ENCODE peak calls at places on chromosomes 3 and 15, in eight cellular contexts. One of them, this sample, is unnamed.

GRCh38 chr15:42084465-42085235 is 9.7 kb downstream of the PLA2G4D start:
- DNase-seq in spleen: peak; percentile 90
- DNase-seq in body of pancreas: peak; percentile 75
- DNase-seq in adrenal gland: peak; percentile 67
- DNase-seq in uterus: peak; percentile 32
- DNase-seq in endothelial cell of umbilical vein: peak; percentile 64
- DNase-seq in tibial artery: no peak
- DNase-seq in left ventricle myocardium inferior: peak; percentile 54
- DNase-seq in this sample: peak; percentile 77

GRCh38 chr3:138569090-138569489 is 25.0 kb downstream of the CEP70 start:
- DNase-seq in endothelial cell of umbilical vein: no peak
- DNase-seq in adrenal gland: no peak
- DNase-seq in tibial artery: no peak
- DNase-seq in body of pancreas: no peak
- DNase-seq in left ventricle myocardium inferior: no peak
- DNase-seq in uterus: no peak
- DNase-seq in spleen: no peak
- DNase-seq in this sample: no peak

GRCh38 chr3:189680723-189681122 is 49.5 kb downstream of the TP63 start:
- DNase-seq in tibial artery: no peak
- DNase-seq in left ventricle myocardium inferior: no peak
- DNase-seq in uterus: no peak
- DNase-seq in body of pancreas: peak; percentile 13
- DNase-seq in endothelial cell of umbilical vein: no peak
- DNase-seq in adrenal gland: no peak
- DNase-seq in spleen: no peak
- DNase-seq in this sample: no peak

GRCh38 chr3:185552358-185552877 is at the start of gene LIPH:
- DNase-seq in uterus: no peak
- DNase-seq in left ventricle myocardium inferior: no peak
- DNase-seq in adrenal gland: no peak
- DNase-seq in endothelial cell of umbilical vein: no peak
- DNase-seq in body of pancreas: peak; percentile 52
- DNase-seq in tibial artery: no peak
- DNase-seq in spleen: no peak
- DNase-seq in this sample: peak; percentile 32

GRCh38 chr15:46892621-46893160 is 824.6 kb upstream of the SEMA6D start:
- DNase-seq in left ventricle myocardium inferior: no peak
- DNase-seq in endothelial cell of umbilical vein: no peak
- DNase-seq in tibial artery: no peak
- DNase-seq in uterus: no peak
- DNase-seq in spleen: no peak
- DNase-seq in adrenal gland: no peak
- DNase-seq in body of pancreas: no peak
- DNase-seq in this sample: no peak

GRCh38 chr3:108022316-108023150 is 68.3 kb downstream of the CD47 start:
- DNase-seq in body of pancreas: no peak
- DNase-seq in spleen: no peak
- DNase-seq in uterus: no peak
- DNase-seq in tibial artery: no peak
- DNase-seq in left ventricle myocardium inferior: no peak
- DNase-seq in endothelial cell of umbilical vein: no peak
- DNase-seq in adrenal gland: no peak
- DNase-seq in this sample: peak; percentile 32

GRCh38 chr15:28913171-28913765 is 27.5 kb downstream of the APBA2 start:
- DNase-seq in tibial artery: no peak
- DNase-seq in left ventricle myocardium inferior: no peak
- DNase-seq in endothelial cell of umbilical vein: no peak
- DNase-seq in spleen: peak; percentile 74
- DNase-seq in uterus: no peak
- DNase-seq in body of pancreas: no peak
- DNase-seq in adrenal gland: no peak
- DNase-seq in this sample: peak; percentile 9

GRCh38 chr3:190265795-190266194 is 56.5 kb downstream of the CLDN1 start:
- DNase-seq in body of pancreas: peak; percentile 49
- DNase-seq in left ventricle myocardium inferior: no peak
- DNase-seq in adrenal gland: no peak
- DNase-seq in tibial artery: no peak
- DNase-seq in uterus: no peak
- DNase-seq in endothelial cell of umbilical vein: no peak
- DNase-seq in spleen: no peak
- DNase-seq in this sample: peak; percentile 53

GRCh38 chr15:75036269-75036668 is 12.9 kb downstream of the PPCDC start:
- DNase-seq in uterus: no peak
- DNase-seq in left ventricle myocardium inferior: no peak
- DNase-seq in body of pancreas: peak; percentile 46
- DNase-seq in spleen: no peak
- DNase-seq in endothelial cell of umbilical vein: no peak
- DNase-seq in adrenal gland: peak; percentile 72
- DNase-seq in tibial artery: no peak
- DNase-seq in this sample: no peak

GRCh38 chr15:67945951-67946700 is 106.3 kb upstream of the RNU6-1 start:
- DNase-seq in adrenal gland: no peak
- DNase-seq in body of pancreas: no peak
- DNase-seq in uterus: peak; percentile 64
- DNase-seq in left ventricle myocardium inferior: no peak
- DNase-seq in tibial artery: no peak
- DNase-seq in endothelial cell of umbilical vein: no peak
- DNase-seq in spleen: no peak
- DNase-seq in this sample: peak; percentile 34

GRCh38 chr3:186530415-186530814 is 13.8 kb downstream of the CRYGS start:
- DNase-seq in left ventricle myocardium inferior: no peak
- DNase-seq in uterus: no peak
- DNase-seq in tibial artery: no peak
- DNase-seq in endothelial cell of umbilical vein: no peak
- DNase-seq in spleen: no peak
- DNase-seq in body of pancreas: no peak
- DNase-seq in adrenal gland: no peak
- DNase-seq in this sample: no peak

GRCh38 chr15:61030451-61030850 is 198.7 kb downstream of the RORA start:
- DNase-seq in endothelial cell of umbilical vein: no peak
- DNase-seq in tibial artery: no peak
- DNase-seq in body of pancreas: no peak
- DNase-seq in spleen: no peak
- DNase-seq in left ventricle myocardium inferior: no peak
- DNase-seq in adrenal gland: no peak
- DNase-seq in uterus: no peak
- DNase-seq in this sample: no peak

GRCh38 chr15:48905870-48906269 is 27.9 kb downstream of the EID1 start:
- DNase-seq in endothelial cell of umbilical vein: no peak
- DNase-seq in left ventricle myocardium inferior: no peak
- DNase-seq in uterus: no peak
- DNase-seq in body of pancreas: no peak
- DNase-seq in tibial artery: no peak
- DNase-seq in adrenal gland: no peak
- DNase-seq in spleen: no peak
- DNase-seq in this sample: no peak

GRCh38 chr3:149204390-149204991 is 17.1 kb downstream of the CP start:
- DNase-seq in adrenal gland: no peak
- DNase-seq in body of pancreas: no peak
- DNase-seq in uterus: no peak
- DNase-seq in endothelial cell of umbilical vein: no peak
- DNase-seq in spleen: no peak
- DNase-seq in left ventricle myocardium inferior: no peak
- DNase-seq in tibial artery: no peak
- DNase-seq in this sample: no peak

GRCh38 chr3:158782283-158782682 is 19.6 kb upstream of the MFSD1 start:
- DNase-seq in body of pancreas: no peak
- DNase-seq in spleen: no peak
- DNase-seq in left ventricle myocardium inferior: no peak
- DNase-seq in adrenal gland: no peak
- DNase-seq in uterus: no peak
- DNase-seq in tibial artery: no peak
- DNase-seq in endothelial cell of umbilical vein: no peak
- DNase-seq in this sample: no peak

GRCh38 chr3:120018299-120018698 is 75.9 kb downstream of the GSK3B start:
- DNase-seq in left ventricle myocardium inferior: no peak
- DNase-seq in spleen: no peak
- DNase-seq in tibial artery: no peak
- DNase-seq in adrenal gland: no peak
- DNase-seq in endothelial cell of umbilical vein: no peak
- DNase-seq in body of pancreas: no peak
- DNase-seq in uterus: no peak
- DNase-seq in this sample: no peak

GRCh38 chr3:120022729-120023128 is 71.5 kb downstream of the GSK3B start:
- DNase-seq in tibial artery: no peak
- DNase-seq in adrenal gland: no peak
- DNase-seq in endothelial cell of umbilical vein: no peak
- DNase-seq in left ventricle myocardium inferior: no peak
- DNase-seq in body of pancreas: no peak
- DNase-seq in uterus: no peak
- DNase-seq in spleen: no peak
- DNase-seq in this sample: peak; percentile 75

GRCh38 chr3:120024103-120024502 is 70.1 kb downstream of the GSK3B start:
- DNase-seq in endothelial cell of umbilical vein: no peak
- DNase-seq in body of pancreas: no peak
- DNase-seq in adrenal gland: no peak
- DNase-seq in tibial artery: no peak
- DNase-seq in spleen: no peak
- DNase-seq in left ventricle myocardium inferior: no peak
- DNase-seq in uterus: no peak
- DNase-seq in this sample: no peak

GRCh38 chr3:120017692-120018091 is 76.6 kb downstream of the GSK3B start:
- DNase-seq in spleen: no peak
- DNase-seq in tibial artery: no peak
- DNase-seq in uterus: no peak
- DNase-seq in left ventricle myocardium inferior: no peak
- DNase-seq in endothelial cell of umbilical vein: no peak
- DNase-seq in body of pancreas: no peak
- DNase-seq in adrenal gland: no peak
- DNase-seq in this sample: no peak

DNA sequence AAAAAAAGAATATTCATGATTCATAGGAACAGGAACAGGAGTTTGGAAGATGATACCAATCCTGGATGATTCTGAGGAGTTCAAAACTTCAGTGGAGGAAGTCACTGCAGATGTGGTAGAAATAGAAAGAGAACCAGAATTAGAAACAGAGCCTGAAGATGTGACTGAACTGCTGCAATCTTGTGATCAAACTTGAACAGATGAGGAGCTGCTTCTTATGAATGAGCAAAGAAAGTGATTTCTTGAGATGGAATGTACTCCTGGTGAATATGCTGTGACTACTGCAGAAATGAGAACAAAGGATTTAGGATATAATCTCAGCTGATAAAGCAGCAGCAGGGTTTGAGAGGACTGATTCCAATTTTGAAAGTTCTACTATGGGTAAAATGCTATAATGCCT is 72.7 kb downstream of the GSK3B start:
- DNase-seq in left ventricle myocardium inferior: no peak
- DNase-seq in spleen: no peak
- DNase-seq in body of pancreas: no peak
- DNase-seq in endothelial cell of umbilical vein: no peak
- DNase-seq in tibial artery: no peak
- DNase-seq in uterus: no peak
- DNase-seq in adrenal gland: no peak
- DNase-seq in this sample: no peak
- H3K4me1 ChIP-seq in left ventricle myocardium inferior: peaks cover 81% of the 10 kb centered on the region
- H3K4me1 ChIP-seq in spleen: no peaks in the 10 kb centered on the region
- H3K4me1 ChIP-seq in body of pancreas: peaks cover 17% of the 10 kb centered on the region
- H3K4me1 ChIP-seq in endothelial cell of umbilical vein: no peaks in the 10 kb centered on the region
- H3K4me1 ChIP-seq in tibial artery: peaks cover 34% of the 10 kb centered on the region
- H3K4me1 ChIP-seq in uterus: peaks cover 4% of the 10 kb centered on the region
- H3K4me1 ChIP-seq in adrenal gland: peaks cover 25% of the 10 kb centered on the region
- H3K4me1 ChIP-seq in this sample: peaks cover 8% of the 10 kb centered on the region

GRCh38 chr15:90072978-90073640 is 29.2 kb downstream of the IDH2 start:
- DNase-seq in tibial artery: no peak
- DNase-seq in left ventricle myocardium inferior: no peak
- DNase-seq in uterus: no peak
- DNase-seq in body of pancreas: peak; percentile 64
- DNase-seq in endothelial cell of umbilical vein: no peak
- DNase-seq in spleen: no peak
- DNase-seq in adrenal gland: no peak
- DNase-seq in this sample: no peak
- H3K36me3 ChIP-seq in tibial artery: peaks cover 6% of the 10 kb centered on the region
- H3K36me3 ChIP-seq in left ventricle myocardium inferior: peaks cover 5% of the 10 kb centered on the region
- H3K36me3 ChIP-seq in uterus: no peaks in the 10 kb centered on the region
- H3K36me3 ChIP-seq in body of pancreas: no peaks in the 10 kb centered on the region
- H3K36me3 ChIP-seq in endothelial cell of umbilical vein: peaks cover 18% of the 10 kb centered on the region
- H3K36me3 ChIP-seq in spleen: peaks cover 39% of the 10 kb centered on the region
- H3K36me3 ChIP-seq in adrenal gland: no peaks in the 10 kb centered on the region
- H3K36me3 ChIP-seq in this sample: no peaks in the 10 kb centered on the region

DNA sequence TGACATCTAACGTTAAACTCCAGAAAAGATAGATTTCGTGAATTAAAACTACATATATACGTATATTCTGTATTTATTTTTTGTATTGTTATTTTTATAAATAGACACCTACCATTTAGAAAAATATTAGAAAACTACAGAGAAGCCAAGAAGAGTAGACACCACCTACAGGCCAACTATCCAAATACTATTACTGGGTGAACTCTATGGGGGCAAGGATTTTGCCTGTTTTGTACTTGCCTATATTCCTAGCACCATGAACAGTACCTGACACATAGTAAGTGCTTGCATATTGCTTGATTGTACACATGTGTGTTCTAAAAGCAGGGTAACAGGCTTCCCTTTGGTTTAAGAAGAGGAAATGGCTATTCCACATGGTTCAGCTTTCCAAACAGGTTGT is 24.4 kb upstream of the CLEC3B start:
- DNase-seq in adrenal gland: no peak
- DNase-seq in tibial artery: no peak
- DNase-seq in endothelial cell of umbilical vein: no peak
- DNase-seq in spleen: no peak
- DNase-seq in body of pancreas: no peak
- DNase-seq in uterus: no peak
- DNase-seq in left ventricle myocardium inferior: no peak
- DNase-seq in this sample: no peak
- TF ChIP-seq CTCF in adrenal gland: no peak
- TF ChIP-seq CTCF in tibial artery: no peak
- TF ChIP-seq CTCF in endothelial cell of umbilical vein: no peak
- TF ChIP-seq CTCF in spleen: no peak
- TF ChIP-seq CTCF in body of pancreas: no peak
- TF ChIP-seq CTCF in uterus: no peak
- TF ChIP-seq CTCF in left ventricle myocardium inferior: peak; percentile 20
- TF ChIP-seq CTCF in this sample: no peak

GRCh38 chr3:17743660-17743995 is 1.2 kb upstream of the TBC1D5 start:
- DNase-seq in body of pancreas: no peak
- DNase-seq in tibial artery: no peak
- DNase-seq in left ventricle myocardium inferior: no peak
- DNase-seq in adrenal gland: no peak
- DNase-seq in uterus: no peak
- DNase-seq in endothelial cell of umbilical vein: no peak
- DNase-seq in spleen: no peak
- DNase-seq in this sample: no peak

GRCh38 chr3:17742837-17743659 is 617 bp upstream of the TBC1D5 start:
- DNase-seq in left ventricle myocardium inferior: peak; percentile 96
- DNase-seq in uterus: peak; percentile 95
- DNase-seq in adrenal gland: peak; percentile 98
- DNase-seq in tibial artery: no peak
- DNase-seq in body of pancreas: peak; percentile 98
- DNase-seq in endothelial cell of umbilical vein: peak; percentile 99
- DNase-seq in spleen: no peak
- DNase-seq in this sample: no peak

GRCh38 chr3:17745301-17745700 is 2.9 kb upstream of the TBC1D5 start:
- DNase-seq in endothelial cell of umbilical vein: no peak
- DNase-seq in uterus: no peak
- DNase-seq in tibial artery: no peak
- DNase-seq in adrenal gland: no peak
- DNase-seq in body of pancreas: peak; percentile 42
- DNase-seq in left ventricle myocardium inferior: no peak
- DNase-seq in spleen: no peak
- DNase-seq in this sample: no peak

GRCh38 chr3:17745894-17746293 is 3.5 kb upstream of the TBC1D5 start:
- DNase-seq in endothelial cell of umbilical vein: no peak
- DNase-seq in spleen: no peak
- DNase-seq in body of pancreas: no peak
- DNase-seq in tibial artery: no peak
- DNase-seq in left ventricle myocardium inferior: no peak
- DNase-seq in adrenal gland: no peak
- DNase-seq in uterus: no peak
- DNase-seq in this sample: no peak

GRCh38 chr3:17744693-17745092 is 2.3 kb upstream of the TBC1D5 start:
- DNase-seq in tibial artery: no peak
- DNase-seq in body of pancreas: no peak
- DNase-seq in adrenal gland: no peak
- DNase-seq in uterus: no peak
- DNase-seq in spleen: no peak
- DNase-seq in endothelial cell of umbilical vein: no peak
- DNase-seq in left ventricle myocardium inferior: no peak
- DNase-seq in this sample: no peak
- H3K4me1 ChIP-seq in tibial artery: peaks cover 27% of the 10 kb centered on the region
- H3K4me1 ChIP-seq in body of pancreas: peaks cover 27% of the 10 kb centered on the region
- H3K4me1 ChIP-seq in adrenal gland: peaks cover 16% of the 10 kb centered on the region
- H3K4me1 ChIP-seq in uterus: peaks cover 5% of the 10 kb centered on the region
- H3K4me1 ChIP-seq in spleen: peaks cover 28% of the 10 kb centered on the region
- H3K4me1 ChIP-seq in endothelial cell of umbilical vein: peaks cover 24% of the 10 kb centered on the region
- H3K4me1 ChIP-seq in left ventricle myocardium inferior: peaks cover 34% of the 10 kb centered on the region
- H3K4me1 ChIP-seq in this sample: peaks cover 20% of the 10 kb centered on the region

This sample was measured in cardiac muscle cell.